ENCODE peak calls at places on chromosomes 5 and 9, in six cellular contexts. S is ovary, P is esophagus squamous epithelium, K is fibroblast of lung, M is PC-3, Z is testis. W is an unnamed sample.

GRCh38 chr9:123568691-123569342 is 212.8 kb downstream of the CRB2 start:
- DNase-seq in S (peak; percentile 48), P (no peak), K (peak; percentile 60), M (no peak), Z (peak; percentile 47), W (no peak)

GRCh38 chr5:131641494-131641893 is 6.5 kb upstream of the RAPGEF6 start:
- DNase-seq in S (no peak), P (no peak), K (no peak), M (no peak), Z (no peak), W (no peak)

GRCh38 chr9:79224672-79225433 is 346.9 kb upstream of the TLE4 start:
- DNase-seq in S (no peak), P (no peak), K (peak; percentile 84), M (peak; percentile 82), Z (no peak), W (no peak)

GRCh38 chr5:41776435-41776834 is 93.8 kb downstream of the OXCT1 start:
- DNase-seq in S (no peak), P (no peak), K (peak; percentile 83), M (no peak), Z (no peak), W (no peak)

GRCh38 chr9:93254806-93255519 is 71.0 kb downstream of the WNK2 start:
- DNase-seq in S (peak; percentile 7), P (no peak), K (no peak), M (no peak), Z (no peak), W (peak; percentile 73)

GRCh38 chr9:134283111-134283515 is 43.1 kb upstream of the RXRA start:
- DNase-seq in S (peak; percentile 93), P (no peak), K (peak; percentile 74), M (peak; percentile 16), Z (peak; percentile 86), W (peak; percentile 62)

GRCh38 chr9:9229269-9229668 is 1383.5 kb downstream of the PTPRD start:
- DNase-seq in S (no peak), P (no peak), K (peak; percentile 6), M (no peak), Z (no peak), W (no peak)

GRCh38 chr5:152990771-152991170 is 499.7 kb upstream of the GRIA1 start:
- DNase-seq in S (no peak), P (no peak), K (no peak), M (no peak), Z (no peak), W (no peak)

GRCh38 chr5:1140188-1140817 is 28.4 kb upstream of the SLC12A7 start:
- DNase-seq in S (peak; percentile 75), P (no peak), K (peak; percentile 22), M (peak; percentile 80), Z (peak; percentile 83), W (peak; percentile 87)

GRCh38 chr5:176405656-176406435 is 10.5 kb downstream of the CLTB start:
- DNase-seq in S (no peak), P (no peak), K (no peak), M (no peak), Z (no peak), W (peak; percentile 87)

GRCh38 chr9:4750021-4750673 is 9.1 kb upstream of the AK3 start:
- DNase-seq in S (no peak), P (no peak), K (peak; percentile 46), M (peak; percentile 75), Z (no peak), W (no peak)

GRCh38 chr5:103424453-103425205 is 138.0 kb downstream of the NUDT12 start:
- DNase-seq in S (no peak), P (no peak), K (peak; percentile 91), M (no peak), Z (no peak), W (no peak)

GRCh38 chr5:148801682-148802276 is 24.6 kb upstream of the ADRB2 start:
- DNase-seq in S (no peak), P (no peak), K (no peak), M (no peak), Z (no peak), W (no peak)

GRCh38 chr9:107712390-107712789 is 222.8 kb upstream of the KLF4 start:
- DNase-seq in S (no peak), P (no peak), K (peak; percentile 91), M (peak; percentile 81), Z (no peak), W (no peak)

GRCh38 chr9:106934424-106934823 is 71.5 kb downstream of the ZNF462 start:
- DNase-seq in S (no peak), P (no peak), K (no peak), M (no peak), Z (no peak), W (no peak)

GRCh38 chr5:117230375-117230774 is 655.8 kb upstream of the SEMA6A start:
- DNase-seq in S (no peak), P (no peak), K (no peak), M (no peak), Z (no peak), W (no peak)

GRCh38 chr5:114362197-114362976 is 517 bp downstream of the KCNN2 start:
- DNase-seq in S (peak; percentile 29), P (no peak), K (peak; percentile 34), M (no peak), Z (peak; percentile 42), W (peak; percentile 78)

GRCh38 chr5:79697222-79698164 is 7.9 kb downstream of the CMYA5 start:
- DNase-seq in S (no peak), P (no peak), K (peak; percentile 85), M (no peak), Z (peak; percentile 75), W (no peak)

GRCh38 chr5:172640822-172641358 is at the start of gene NEURL1B:
- DNase-seq in S (peak; percentile 89), P (no peak), K (peak; percentile 55), M (peak; percentile 77), Z (peak; percentile 79), W (peak; percentile 99)

GRCh38 chr5:143986567-143987242 is 174.7 kb downstream of the HMHB1 start:
- DNase-seq in S (no peak), P (no peak), K (peak; percentile 94), M (no peak), Z (no peak), W (no peak)

GRCh38 chr5:3843691-3844090 is 248.1 kb downstream of the IRX1 start:
- DNase-seq in S (no peak), P (no peak), K (no peak), M (no peak), Z (no peak), W (no peak)

GRCh38 chr5:119328753-119329602 is 26.8 kb upstream of the TNFAIP8 start:
- DNase-seq in S (no peak), P (no peak), K (peak; percentile 81), M (no peak), Z (no peak), W (no peak)

GRCh38 chr5:33313150-33313549 is 127.6 kb upstream of the TARS1 start:
- DNase-seq in S (no peak), P (no peak), K (peak; percentile 97), M (peak; percentile 99), Z (no peak), W (no peak)

GRCh38 chr9:32380944-32381343 is 3.5 kb upstream of the ACO1 start:
- DNase-seq in S (no peak), P (no peak), K (no peak), M (no peak), Z (no peak), W (no peak)

GRCh38 chr9:33988219-33988890 is 60.3 kb downstream of the UBAP2 start:
- DNase-seq in S (no peak), P (no peak), K (peak; percentile 16), M (peak; percentile 6), Z (no peak), W (no peak)

DNA sequence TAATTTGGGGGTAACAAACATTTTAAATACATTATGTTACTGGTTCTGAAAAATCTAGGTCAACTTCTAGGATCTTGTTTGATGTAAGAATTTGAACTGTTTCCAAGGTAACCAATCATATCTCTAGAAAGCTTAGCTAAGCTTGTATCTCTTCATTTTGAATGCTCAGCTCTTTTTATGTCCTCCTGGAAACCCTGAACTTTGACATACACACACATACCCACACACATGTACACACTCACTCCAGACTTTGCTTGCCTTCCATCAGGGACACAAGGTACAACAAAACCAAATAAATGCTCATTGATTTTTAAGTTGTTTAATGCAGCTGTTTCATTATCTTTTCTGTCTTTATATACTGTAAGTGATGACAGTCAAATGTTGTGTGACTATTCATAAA is 178.5 kb downstream of the RAB3C start:
- DNase-seq in S (no peak), P (no peak), K (no peak), M (no peak), Z (no peak), W (no peak)
- H3K36me3 ChIP-seq in S (no peaks in the 10 kb centered on the region), P (no peaks in the 10 kb centered on the region), K (no peaks in the 10 kb centered on the region), M (no peaks in the 10 kb centered on the region), Z (no peaks in the 10 kb centered on the region), W (no peaks in the 10 kb centered on the region)

DNA sequence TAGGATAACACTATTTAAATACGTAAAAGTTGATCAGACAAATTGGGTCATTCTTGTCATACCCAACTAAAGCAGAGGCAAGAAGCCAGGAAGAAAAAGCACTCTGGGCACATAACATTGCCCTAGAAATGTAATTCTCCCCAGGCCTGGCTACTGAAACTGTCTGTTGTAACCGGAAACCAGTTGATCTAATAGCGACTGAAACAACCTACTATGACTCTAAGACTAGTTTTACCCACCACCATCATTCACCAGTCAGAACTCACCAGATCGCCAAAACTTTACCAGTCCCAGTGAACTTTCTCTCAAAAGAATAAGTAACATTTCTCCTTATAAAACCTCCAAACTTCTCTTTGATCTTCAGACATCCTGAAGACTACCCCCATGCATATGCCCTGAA is 99.3 kb upstream of the WWC1 start:
- DNase-seq in S (no peak), P (no peak), K (no peak), M (no peak), Z (no peak), W (no peak)
- H3K36me3 ChIP-seq in S (no peaks in the 10 kb centered on the region), P (no peaks in the 10 kb centered on the region), K (no peaks in the 10 kb centered on the region), M (no peaks in the 10 kb centered on the region), Z (no peaks in the 10 kb centered on the region), W (no peaks in the 10 kb centered on the region)

GRCh38 chr9:132647355-132647754 is 22.4 kb downstream of the DDX31 start:
- DNase-seq in S (no peak), P (no peak), K (peak; percentile 99), M (peak; percentile 91), Z (no peak), W (no peak)

GRCh38 chr9:132645711-132646110 is 24.1 kb downstream of the DDX31 start:
- DNase-seq in S (no peak), P (no peak), K (no peak), M (no peak), Z (no peak), W (no peak)

GRCh38 chr9:132646726-132647125 is 23.1 kb downstream of the DDX31 start:
- DNase-seq in S (no peak), P (no peak), K (no peak), M (no peak), Z (no peak), W (no peak)

GRCh38 chr9:132644251-132644650 is 25.5 kb downstream of the DDX31 start:
- DNase-seq in S (no peak), P (no peak), K (no peak), M (peak; percentile 6), Z (no peak), W (peak; percentile 49)

DNA sequence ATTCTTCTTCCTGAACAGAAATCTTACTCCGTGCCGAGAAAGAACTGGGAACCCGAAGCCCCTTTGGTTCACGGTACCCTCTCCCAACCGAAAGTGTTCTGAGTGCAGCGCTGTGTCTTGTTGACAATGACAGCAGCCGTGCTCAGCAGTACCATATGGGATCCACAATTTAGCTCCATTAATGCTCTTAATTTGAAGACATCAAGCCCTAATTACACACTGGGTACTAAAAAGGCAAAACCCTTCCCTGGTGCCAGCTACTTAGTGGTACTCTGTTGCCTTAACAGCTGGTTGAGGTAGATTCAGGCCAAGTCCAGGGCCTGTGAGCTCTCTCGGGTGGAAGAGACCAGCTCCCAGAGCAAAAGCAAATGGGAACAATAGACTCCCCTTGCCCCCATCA is 24.5 kb downstream of the DDX31 start:
- DNase-seq in S (no peak), P (no peak), K (no peak), M (no peak), Z (no peak), W (no peak)
- H3K36me3 ChIP-seq in S (no peaks in the 10 kb centered on the region), P (peaks cover 12% of the 10 kb centered on the region), K (peaks cover 12% of the 10 kb centered on the region), M (peaks cover 55% of the 10 kb centered on the region), Z (no peaks in the 10 kb centered on the region), W (peaks cover 28% of the 10 kb centered on the region)

GRCh38 chr9:132328580-132328979 is 26.2 kb downstream of the SETX start:
- DNase-seq in S (no peak), P (no peak), K (no peak), M (no peak), Z (no peak), W (no peak)
- H3K36me3 ChIP-seq in S (no peaks in the 10 kb centered on the region), P (peaks cover 34% of the 10 kb centered on the region), K (peaks cover 23% of the 10 kb centered on the region), M (peaks cover 38% of the 10 kb centered on the region), Z (peaks cover 5% of the 10 kb centered on the region), W (peaks cover 32% of the 10 kb centered on the region)